ENCODE peak calls at places on chromosome 12, in ten cellular contexts. R, Y, V, M, F, B, J, S, D and A are unnamed samples.

GRCh38 chr12:15633201-15633600 is 156.0 kb downstream of the EPS8 start:
- DNase-seq in R (no peak), Y (no peak), V (no peak), M (no peak), F (no peak), B (no peak), J (no peak), S (no peak), D (no peak), A (no peak)

GRCh38 chr12:42744539-42745156 is 155.1 kb upstream of the PRICKLE1 start:
- DNase-seq in R (no peak), Y (no peak), V (no peak), M (no peak), F (no peak), B (no peak), J (peak; percentile 6), S (peak; percentile 44), D (no peak), A (peak; percentile 71)

GRCh38 chr12:45912774-45913173 is 77.6 kb downstream of the SCAF11 start:
- DNase-seq in R (no peak), Y (no peak), V (peak; percentile 88), M (no peak), F (no peak), B (no peak), J (no peak), S (no peak), D (no peak), A (no peak)

GRCh38 chr12:59067068-59067467 is 146.8 kb upstream of the LRIG3 start:
- DNase-seq in R (no peak), Y (peak; percentile 75), V (no peak), M (no peak), F (no peak), B (no peak), J (no peak), S (peak; percentile 96), D (no peak), A (peak; percentile 91)

GRCh38 chr12:110330544-110330943 is 49.5 kb downstream of the ATP2A2 start:
- DNase-seq in R (no peak), Y (no peak), V (no peak), M (no peak), F (no peak), B (no peak), J (peak; percentile 53), S (peak; percentile 39), D (no peak), A (peak; percentile 81)

GRCh38 chr12:42182394-42182793 is 37.7 kb upstream of the GXYLT1 start:
- DNase-seq in R (no peak), Y (no peak), V (no peak), M (no peak), F (no peak), B (no peak), J (no peak), S (no peak), D (no peak), A (no peak)

GRCh38 chr12:54333420-54334034 is 8.6 kb downstream of the COPZ1 start:
- DNase-seq in R (no peak), Y (no peak), V (no peak), M (no peak), F (no peak), B (no peak), J (no peak), S (no peak), D (no peak), A (no peak)

GRCh38 chr12:42586268-42586667 is 3.3 kb downstream of the PRICKLE1 start:
- DNase-seq in R (no peak), Y (no peak), V (no peak), M (no peak), F (no peak), B (no peak), J (no peak), S (no peak), D (no peak), A (no peak)

GRCh38 chr12:29309320-29309902 is 71.6 kb downstream of the ERGIC2 start:
- DNase-seq in R (no peak), Y (no peak), V (peak; percentile 3), M (no peak), F (no peak), B (no peak), J (peak; percentile 46), S (peak; percentile 12), D (no peak), A (peak; percentile 42)

GRCh38 chr12:120684523-120684932 is 2.4 kb upstream of the MLEC start:
- DNase-seq in R (no peak), Y (no peak), V (no peak), M (no peak), F (no peak), B (no peak), J (no peak), S (no peak), D (no peak), A (peak; percentile 58)

GRCh38 chr12:49825971-49826421 is 2.2 kb downstream of the NCKAP5L start:
- DNase-seq in R (no peak), Y (no peak), V (no peak), M (no peak), F (no peak), B (no peak), J (no peak), S (peak; percentile 16), D (no peak), A (no peak)

GRCh38 chr12:44876554-44877275 is 600 bp upstream of the NELL2 start:
- DNase-seq in R (no peak), Y (peak; percentile 1), V (peak; percentile 87), M (no peak), F (no peak), B (peak; percentile 48), J (no peak), S (peak; percentile 22), D (peak; percentile 36), A (no peak)

GRCh38 chr12:6767301-6767591 is 1.1 kb downstream of the PTMS start:
- DNase-seq in R (no peak), Y (no peak), V (no peak), M (no peak), F (no peak), B (no peak), J (no peak), S (no peak), D (no peak), A (no peak)

GRCh38 chr12:90854136-90854689 is 100.8 kb downstream of the CCER1 start:
- DNase-seq in R (peak; percentile 2), Y (no peak), V (peak; percentile 51), M (no peak), F (no peak), B (peak; percentile 16), J (peak; percentile 65), S (peak; percentile 20), D (no peak), A (peak; percentile 50)

GRCh38 chr12:102876883-102877282 is 40.2 kb downstream of the PAH start:
- DNase-seq in R (no peak), Y (no peak), V (peak; percentile 17), M (no peak), F (no peak), B (no peak), J (no peak), S (no peak), D (no peak), A (no peak)

GRCh38 chr12:102905229-102905628 is 11.8 kb downstream of the PAH start:
- DNase-seq in R (no peak), Y (no peak), V (no peak), M (no peak), F (no peak), B (no peak), J (no peak), S (no peak), D (no peak), A (no peak)

GRCh38 chr12:46711756-46712155 is 114.0 kb downstream of the SLC38A4 start:
- DNase-seq in R (no peak), Y (peak; percentile 10), V (no peak), M (no peak), F (no peak), B (no peak), J (no peak), S (peak; percentile 23), D (no peak), A (no peak)

GRCh38 chr12:77113971-77114370 is 48.6 kb upstream of the E2F7 start:
- DNase-seq in R (no peak), Y (no peak), V (no peak), M (no peak), F (no peak), B (no peak), J (no peak), S (peak; percentile 35), D (no peak), A (peak; percentile 15)

GRCh38 chr12:56216461-56216860 is 5.3 kb downstream of the RNF41 start:
- DNase-seq in R (no peak), Y (no peak), V (no peak), M (no peak), F (no peak), B (no peak), J (no peak), S (no peak), D (no peak), A (no peak)